ENCODE peak calls at places on chromosome 4, in nine cellular contexts. One of them, this sample, is unnamed.

GRCh38 chr4:151674804-151675290 is 86.0 kb downstream of the GATB start:
- DNase-seq in Ammon's horn: peak; percentile 57
- DNase-seq in SJSA1: no peak
- DNase-seq in aorta: peak; percentile 83
- DNase-seq in stimulated activated CD4-positive, alpha-beta T cell treated with anti-CD3 and anti-CD28 coated beads, Interleukin-2, amount 100 ng/mL, for 48 hours: no peak
- DNase-seq in lung: peak; percentile 42
- DNase-seq in pons: peak; percentile 26
- DNase-seq in iris pigment epithelial cell: peak; percentile 62
- DNase-seq in GM13977: no peak
- DNase-seq in this sample: no peak

GRCh38 chr4:123415977-123416376 is 19.4 kb downstream of the SPRY1 start:
- DNase-seq in Ammon's horn: no peak
- DNase-seq in SJSA1: peak; percentile 76
- DNase-seq in aorta: peak; percentile 64
- DNase-seq in stimulated activated CD4-positive, alpha-beta T cell treated with anti-CD3 and anti-CD28 coated beads, Interleukin-2, amount 100 ng/mL, for 48 hours: no peak
- DNase-seq in lung: no peak
- DNase-seq in pons: no peak
- DNase-seq in iris pigment epithelial cell: peak; percentile 77
- DNase-seq in GM13977: no peak
- DNase-seq in this sample: no peak

GRCh38 chr4:155967098-155967497 is 13.4 kb upstream of the CTSO start:
- DNase-seq in Ammon's horn: no peak
- DNase-seq in SJSA1: no peak
- DNase-seq in aorta: no peak
- DNase-seq in stimulated activated CD4-positive, alpha-beta T cell treated with anti-CD3 and anti-CD28 coated beads, Interleukin-2, amount 100 ng/mL, for 48 hours: no peak
- DNase-seq in lung: no peak
- DNase-seq in pons: peak; percentile 39
- DNase-seq in iris pigment epithelial cell: peak; percentile 61
- DNase-seq in GM13977: no peak
- DNase-seq in this sample: no peak

GRCh38 chr4:38668203-38668602 is 4.2 kb downstream of the KLF3 start:
- DNase-seq in Ammon's horn: no peak
- DNase-seq in SJSA1: no peak
- DNase-seq in aorta: no peak
- DNase-seq in stimulated activated CD4-positive, alpha-beta T cell treated with anti-CD3 and anti-CD28 coated beads, Interleukin-2, amount 100 ng/mL, for 48 hours: no peak
- DNase-seq in lung: no peak
- DNase-seq in pons: no peak
- DNase-seq in iris pigment epithelial cell: no peak
- DNase-seq in GM13977: no peak
- DNase-seq in this sample: no peak

GRCh38 chr4:108377021-108377420 is 208.3 kb upstream of the LEF1 start:
- DNase-seq in Ammon's horn: no peak
- DNase-seq in SJSA1: no peak
- DNase-seq in aorta: no peak
- DNase-seq in stimulated activated CD4-positive, alpha-beta T cell treated with anti-CD3 and anti-CD28 coated beads, Interleukin-2, amount 100 ng/mL, for 48 hours: no peak
- DNase-seq in lung: no peak
- DNase-seq in pons: no peak
- DNase-seq in iris pigment epithelial cell: no peak
- DNase-seq in GM13977: no peak
- DNase-seq in this sample: no peak

GRCh38 chr4:40577588-40578253 is 51.9 kb downstream of the RBM47 start:
- DNase-seq in Ammon's horn: no peak
- DNase-seq in SJSA1: no peak
- DNase-seq in aorta: no peak
- DNase-seq in stimulated activated CD4-positive, alpha-beta T cell treated with anti-CD3 and anti-CD28 coated beads, Interleukin-2, amount 100 ng/mL, for 48 hours: no peak
- DNase-seq in lung: no peak
- DNase-seq in pons: no peak
- DNase-seq in iris pigment epithelial cell: no peak
- DNase-seq in GM13977: no peak
- DNase-seq in this sample: no peak

GRCh38 chr4:20512053-20512810 is 188.0 kb upstream of the PACRGL start:
- DNase-seq in Ammon's horn: no peak
- DNase-seq in SJSA1: no peak
- DNase-seq in aorta: no peak
- DNase-seq in stimulated activated CD4-positive, alpha-beta T cell treated with anti-CD3 and anti-CD28 coated beads, Interleukin-2, amount 100 ng/mL, for 48 hours: no peak
- DNase-seq in lung: no peak
- DNase-seq in pons: no peak
- DNase-seq in iris pigment epithelial cell: no peak
- DNase-seq in GM13977: no peak
- DNase-seq in this sample: no peak

GRCh38 chr4:40557741-40558140 is 71.9 kb downstream of the RBM47 start:
- DNase-seq in Ammon's horn: no peak
- DNase-seq in SJSA1: no peak
- DNase-seq in aorta: no peak
- DNase-seq in stimulated activated CD4-positive, alpha-beta T cell treated with anti-CD3 and anti-CD28 coated beads, Interleukin-2, amount 100 ng/mL, for 48 hours: no peak
- DNase-seq in lung: no peak
- DNase-seq in pons: no peak
- DNase-seq in iris pigment epithelial cell: peak; percentile 56
- DNase-seq in GM13977: no peak
- DNase-seq in this sample: no peak

GRCh38 chr4:94634266-94634665 is 123.5 kb upstream of the BMPR1B start:
- DNase-seq in Ammon's horn: no peak
- DNase-seq in SJSA1: no peak
- DNase-seq in aorta: no peak
- DNase-seq in stimulated activated CD4-positive, alpha-beta T cell treated with anti-CD3 and anti-CD28 coated beads, Interleukin-2, amount 100 ng/mL, for 48 hours: no peak
- DNase-seq in lung: no peak
- DNase-seq in pons: no peak
- DNase-seq in iris pigment epithelial cell: no peak
- DNase-seq in GM13977: no peak
- DNase-seq in this sample: no peak

GRCh38 chr4:170057851-170058250 is 31.7 kb upstream of the MFAP3L start:
- DNase-seq in Ammon's horn: no peak
- DNase-seq in SJSA1: no peak
- DNase-seq in aorta: no peak
- DNase-seq in stimulated activated CD4-positive, alpha-beta T cell treated with anti-CD3 and anti-CD28 coated beads, Interleukin-2, amount 100 ng/mL, for 48 hours: no peak
- DNase-seq in lung: no peak
- DNase-seq in pons: no peak
- DNase-seq in iris pigment epithelial cell: no peak
- DNase-seq in GM13977: no peak
- DNase-seq in this sample: no peak

GRCh38 chr4:94528792-94529451 is 77.2 kb downstream of the PDLIM5 start:
- DNase-seq in Ammon's horn: no peak
- DNase-seq in SJSA1: no peak
- DNase-seq in aorta: no peak
- DNase-seq in stimulated activated CD4-positive, alpha-beta T cell treated with anti-CD3 and anti-CD28 coated beads, Interleukin-2, amount 100 ng/mL, for 48 hours: no peak
- DNase-seq in lung: no peak
- DNase-seq in pons: no peak
- DNase-seq in iris pigment epithelial cell: no peak
- DNase-seq in GM13977: no peak
- DNase-seq in this sample: no peak

GRCh38 chr4:1945492-1945891 is 63.3 kb downstream of the NELFA start:
- DNase-seq in Ammon's horn: peak; percentile 58
- DNase-seq in SJSA1: no peak
- DNase-seq in aorta: no peak
- DNase-seq in stimulated activated CD4-positive, alpha-beta T cell treated with anti-CD3 and anti-CD28 coated beads, Interleukin-2, amount 100 ng/mL, for 48 hours: no peak
- DNase-seq in lung: no peak
- DNase-seq in pons: peak; percentile 19
- DNase-seq in iris pigment epithelial cell: no peak
- DNase-seq in GM13977: no peak
- DNase-seq in this sample: no peak

GRCh38 chr4:42617030-42617429 is 39.9 kb downstream of the ATP8A1 start:
- DNase-seq in Ammon's horn: peak; percentile 62
- DNase-seq in SJSA1: no peak
- DNase-seq in aorta: no peak
- DNase-seq in stimulated activated CD4-positive, alpha-beta T cell treated with anti-CD3 and anti-CD28 coated beads, Interleukin-2, amount 100 ng/mL, for 48 hours: no peak
- DNase-seq in lung: no peak
- DNase-seq in pons: peak; percentile 90
- DNase-seq in iris pigment epithelial cell: no peak
- DNase-seq in GM13977: no peak
- DNase-seq in this sample: no peak

GRCh38 chr4:147723316-147723715 is 8.6 kb upstream of the ARHGAP10 start:
- DNase-seq in Ammon's horn: no peak
- DNase-seq in SJSA1: no peak
- DNase-seq in aorta: no peak
- DNase-seq in stimulated activated CD4-positive, alpha-beta T cell treated with anti-CD3 and anti-CD28 coated beads, Interleukin-2, amount 100 ng/mL, for 48 hours: no peak
- DNase-seq in lung: no peak
- DNase-seq in pons: no peak
- DNase-seq in iris pigment epithelial cell: peak; percentile 14
- DNase-seq in GM13977: no peak
- DNase-seq in this sample: no peak

GRCh38 chr4:115780835-115781234 is 667.4 kb upstream of the NDST4 start:
- DNase-seq in Ammon's horn: no peak
- DNase-seq in SJSA1: no peak
- DNase-seq in aorta: no peak
- DNase-seq in stimulated activated CD4-positive, alpha-beta T cell treated with anti-CD3 and anti-CD28 coated beads, Interleukin-2, amount 100 ng/mL, for 48 hours: no peak
- DNase-seq in lung: no peak
- DNase-seq in pons: no peak
- DNase-seq in iris pigment epithelial cell: no peak
- DNase-seq in GM13977: no peak
- DNase-seq in this sample: no peak

This sample was measured in MM.1S.